ENCODE peak calls at places on chromosomes 7 and 10, in six cellular contexts. Y, O, C, K, S and W are unnamed samples.

GRCh38 chr10:5620223-5620721 is 46.1 kb downstream of the ASB13 start:
- DNase-seq in Y (peak; percentile 85), O (no peak), C (no peak), K (no peak), S (no peak), W (no peak)

GRCh38 chr10:22606164-22606614 is 108.2 kb downstream of the PIP4K2A start:
- DNase-seq in Y (no peak), O (peak; percentile 67), C (no peak), K (no peak), S (peak; percentile 35), W (no peak)

GRCh38 chr10:11884706-11885423 is 61.7 kb downstream of the PROSER2 start:
- DNase-seq in Y (no peak), O (no peak), C (no peak), K (no peak), S (no peak), W (peak; percentile 86)

GRCh38 chr10:59557052-59557451 is 152.6 kb downstream of the SLC16A9 start:
- DNase-seq in Y (no peak), O (no peak), C (no peak), K (no peak), S (no peak), W (no peak)

GRCh38 chr7:55070839-55071238 is 52.0 kb downstream of the EGFR start:
- DNase-seq in Y (peak; percentile 66), O (no peak), C (no peak), K (no peak), S (no peak), W (no peak)

GRCh38 chr10:20709708-20710107 is 187.4 kb downstream of the NEBL start:
- DNase-seq in Y (no peak), O (no peak), C (no peak), K (no peak), S (no peak), W (no peak)

GRCh38 chr10:114632869-114633715 is 25.0 kb downstream of the ABLIM1 start:
- DNase-seq in Y (peak; percentile 87), O (peak; percentile 37), C (peak; percentile 83), K (peak; percentile 56), S (peak; percentile 90), W (peak; percentile 74)

GRCh38 chr7:607938-608337 is 88.3 kb upstream of the PDGFA start:
- DNase-seq in Y (no peak), O (no peak), C (no peak), K (no peak), S (no peak), W (no peak)

GRCh38 chr10:93437946-93438795 is 44.0 kb downstream of the MYOF start:
- DNase-seq in Y (no peak), O (no peak), C (no peak), K (no peak), S (peak; percentile 48), W (peak; percentile 55)

GRCh38 chr7:101066141-101066857 is 19.0 kb upstream of the TRIM56 start:
- DNase-seq in Y (peak; percentile 50), O (no peak), C (no peak), K (no peak), S (no peak), W (peak; percentile 82)

GRCh38 chr7:131034166-131034881 is 293.4 kb upstream of the MKLN1 start:
- DNase-seq in Y (no peak), O (peak; percentile 68), C (no peak), K (no peak), S (no peak), W (no peak)

GRCh38 chr7:2613926-2614613 is 17.7 kb upstream of the TTYH3 start:
- DNase-seq in Y (no peak), O (peak; percentile 51), C (no peak), K (no peak), S (no peak), W (no peak)

GRCh38 chr10:19789607-19790006 is 26.6 kb upstream of the PLXDC2 start:
- DNase-seq in Y (no peak), O (no peak), C (no peak), K (no peak), S (no peak), W (no peak)

GRCh38 chr10:32104181-32104580 is 48.0 kb upstream of the KIF5B start:
- DNase-seq in Y (no peak), O (no peak), C (no peak), K (no peak), S (no peak), W (no peak)

GRCh38 chr7:103395071-103395470 is 47.6 kb downstream of the PSMC2 start:
- DNase-seq in Y (no peak), O (no peak), C (no peak), K (no peak), S (no peak), W (no peak)

GRCh38 chr7:45001138-45001694 is 1.2 kb downstream of the CCM2 start:
- DNase-seq in Y (no peak), O (no peak), C (no peak), K (no peak), S (no peak), W (peak; percentile 78)

GRCh38 chr10:58266826-58267712 is 625 bp downstream of the IPMK start:
- DNase-seq in Y (peak; percentile 86), O (peak; percentile 58), C (no peak), K (peak; percentile 59), S (peak; percentile 55), W (peak; percentile 66)

GRCh38 chr7:44284216-44284615 is 41.2 kb downstream of the CAMK2B start:
- DNase-seq in Y (peak; percentile 75), O (no peak), C (no peak), K (no peak), S (no peak), W (no peak)

GRCh38 chr10:2936816-2937215 is 130.5 kb upstream of the PFKP start:
- DNase-seq in Y (no peak), O (no peak), C (no peak), K (no peak), S (no peak), W (no peak)

GRCh38 chr7:87933605-87933952 is 472 bp upstream of the ADAM22 start:
- DNase-seq in Y (no peak), O (no peak), C (no peak), K (no peak), S (no peak), W (no peak)

GRCh38 chr10:17425584-17426262 is 28.7 kb downstream of the ST8SIA6 start:
- DNase-seq in Y (no peak), O (no peak), C (no peak), K (no peak), S (no peak), W (no peak)

GRCh38 chr10:1615186-1615954 is 122.0 kb downstream of the ADARB2 start:
- DNase-seq in Y (no peak), O (no peak), C (no peak), K (no peak), S (no peak), W (no peak)

GRCh38 chr7:125154930-125155329 is 225.3 kb upstream of the POT1 start:
- DNase-seq in Y (no peak), O (no peak), C (no peak), K (no peak), S (no peak), W (no peak)

GRCh38 chr7:81871606-81872265 is 101.9 kb upstream of the HGF start:
- DNase-seq in Y (no peak), O (no peak), C (no peak), K (peak; percentile 35), S (no peak), W (no peak)

GRCh38 chr10:21989453-21990154 is 13.9 kb downstream of the DNAJC1 start:
- DNase-seq in Y (peak; percentile 82), O (peak; percentile 71), C (no peak), K (peak; percentile 60), S (peak; percentile 70), W (peak; percentile 53)

GRCh38 chr10:95096143-95096542 is 26.8 kb upstream of the CYP2C8 start:
- DNase-seq in Y (no peak), O (no peak), C (no peak), K (no peak), S (no peak), W (no peak)

GRCh38 chr7:105009667-105010537 is 4.1 kb upstream of the KMT2E start:
- DNase-seq in Y (no peak), O (peak; percentile 18), C (no peak), K (no peak), S (no peak), W (no peak)

GRCh38 chr7:4302203-4302905 is 379.7 kb upstream of the FOXK1 start:
- DNase-seq in Y (no peak), O (no peak), C (no peak), K (no peak), S (no peak), W (no peak)

GRCh38 chr7:25846722-25847121 is 305.3 kb upstream of the NFE2L3 start:
- DNase-seq in Y (peak; percentile 90), O (no peak), C (peak; percentile 87), K (peak; percentile 86), S (no peak), W (no peak)